ENCODE peak calls at places on chromosome 16, in four cellular contexts. One of them, this sample, is unnamed.

GRCh38 chr16:31842864-31843263 is 30.7 kb upstream of the ZNF267 start:
- DNase-seq in Panc1: no peak
- DNase-seq in HCT116: no peak
- DNase-seq in A549: no peak
- DNase-seq in this sample: no peak

GRCh38 chr16:17395849-17396480 is 74.8 kb downstream of the XYLT1 start:
- DNase-seq in Panc1: no peak
- DNase-seq in HCT116: no peak
- DNase-seq in A549: no peak
- DNase-seq in this sample: no peak

GRCh38 chr16:4613636-4614570 is 785 bp downstream of the UBALD1 start:
- DNase-seq in Panc1: no peak
- DNase-seq in HCT116: no peak
- DNase-seq in A549: no peak
- DNase-seq in this sample: peak

GRCh38 chr16:4798456-4798855 is 3.3 kb downstream of the SMIM22 start:
- DNase-seq in Panc1: no peak
- DNase-seq in HCT116: no peak
- DNase-seq in A549: no peak
- DNase-seq in this sample: no peak

GRCh38 chr16:65415460-65415859 is 293.6 kb upstream of the CDH11 start:
- DNase-seq in Panc1: no peak
- DNase-seq in HCT116: no peak
- DNase-seq in A549: no peak
- DNase-seq in this sample: no peak

GRCh38 chr16:85753976-85754375 is 3.1 kb upstream of the C16orf74 start:
- DNase-seq in Panc1: no peak
- DNase-seq in HCT116: no peak
- DNase-seq in A549: no peak
- DNase-seq in this sample: no peak

GRCh38 chr16:68972008-68972407 is 128.7 kb downstream of the TANGO6 start:
- DNase-seq in Panc1: no peak
- DNase-seq in HCT116: no peak
- DNase-seq in A549: no peak
- DNase-seq in this sample: no peak

GRCh38 chr16:16016388-16016964 is 67.1 kb downstream of the ABCC1 start:
- DNase-seq in Panc1: no peak
- DNase-seq in HCT116: no peak
- DNase-seq in A549: no peak
- DNase-seq in this sample: no peak

GRCh38 chr16:55691771-55692170 is 36.0 kb downstream of the SLC6A2 start:
- DNase-seq in Panc1: no peak
- DNase-seq in HCT116: no peak
- DNase-seq in A549: no peak
- DNase-seq in this sample: no peak

GRCh38 chr16:81645303-81645702 is 133.8 kb upstream of the PLCG2 start:
- DNase-seq in Panc1: no peak
- DNase-seq in HCT116: no peak
- DNase-seq in A549: no peak
- DNase-seq in this sample: no peak

GRCh38 chr16:74296120-74296464 is 522 bp upstream of the PSMD7 start:
- DNase-seq in Panc1: no peak
- DNase-seq in HCT116: no peak
- DNase-seq in A549: no peak
- DNase-seq in this sample: peak

GRCh38 chr16:54936086-54936978 is 5.7 kb downstream of the IRX5 start:
- DNase-seq in Panc1: no peak
- DNase-seq in HCT116: no peak
- DNase-seq in A549: no peak
- DNase-seq in this sample: peak

GRCh38 chr16:68915561-68915960 is 72.2 kb downstream of the TANGO6 start:
- DNase-seq in Panc1: no peak
- DNase-seq in HCT116: no peak
- DNase-seq in A549: no peak
- DNase-seq in this sample: no peak

GRCh38 chr16:67283039-67283825 is 3.9 kb downstream of the PLEKHG4 start:
- DNase-seq in Panc1: no peak
- DNase-seq in HCT116: no peak
- DNase-seq in A549: no peak
- DNase-seq in this sample: no peak

GRCh38 chr16:1222553-1223354 is 2.3 kb downstream of the TPSG1 start:
- DNase-seq in Panc1: no peak
- DNase-seq in HCT116: no peak
- DNase-seq in A549: no peak
- DNase-seq in this sample: no peak
- TF ChIP-seq REST in Panc1: no peak
- TF ChIP-seq REST in HCT116: no peak
- TF ChIP-seq REST in A549: no peak
- TF ChIP-seq REST in this sample: no peak

GRCh38 chr16:830871-831570 is 30.5 kb upstream of the GNG13 start:
- DNase-seq in Panc1: no peak
- DNase-seq in HCT116: no peak
- DNase-seq in A549: no peak
- DNase-seq in this sample: no peak
- H3K27ac ChIP-seq in Panc1: no peak
- H3K27ac ChIP-seq in HCT116: no peak
- H3K27ac ChIP-seq in A549: no peak
- H3K27ac ChIP-seq in this sample: no peak

GRCh38 chr16:80462902-80463301 is 77.9 kb upstream of the DYNLRB2 start:
- DNase-seq in Panc1: no peak
- DNase-seq in HCT116: no peak
- DNase-seq in A549: no peak
- DNase-seq in this sample: no peak
- TF ChIP-seq REST in Panc1: no peak
- TF ChIP-seq REST in HCT116: no peak
- TF ChIP-seq REST in A549: no peak
- TF ChIP-seq REST in this sample: no peak

GRCh38 chr16:28882476-28883180 is 4.3 kb downstream of the ATP2A1 start:
- DNase-seq in Panc1: no peak
- DNase-seq in HCT116: no peak
- DNase-seq in A549: no peak
- DNase-seq in this sample: no peak

GRCh38 chr16:28880955-28881354 is 2.7 kb downstream of the ATP2A1 start:
- DNase-seq in Panc1: no peak
- DNase-seq in HCT116: no peak
- DNase-seq in A549: no peak
- DNase-seq in this sample: no peak

GRCh38 chr16:28879841-28880588 is 1.7 kb downstream of the ATP2A1 start:
- DNase-seq in Panc1: peak
- DNase-seq in HCT116: peak
- DNase-seq in A549: peak
- DNase-seq in this sample: peak

GRCh38 chr16:28879261-28879840 is 1.1 kb downstream of the ATP2A1 start:
- DNase-seq in Panc1: no peak
- DNase-seq in HCT116: no peak
- DNase-seq in A549: no peak
- DNase-seq in this sample: no peak

GRCh38 chr16:28880589-28880915 is 2.3 kb downstream of the ATP2A1 start:
- DNase-seq in Panc1: no peak
- DNase-seq in HCT116: no peak
- DNase-seq in A549: no peak
- DNase-seq in this sample: no peak
- H3K27ac ChIP-seq in Panc1: peak
- H3K27ac ChIP-seq in HCT116: no peak
- H3K27ac ChIP-seq in A549: no peak
- H3K27ac ChIP-seq in this sample: no peak

GRCh38 chr16:26762596-26762995 is 304.1 kb upstream of the C16orf82 start:
- DNase-seq in Panc1: no peak
- DNase-seq in HCT116: no peak
- DNase-seq in A549: no peak
- DNase-seq in this sample: no peak
- TF ChIP-seq REST in Panc1: peak
- TF ChIP-seq REST in HCT116: peak
- TF ChIP-seq REST in A549: peak
- TF ChIP-seq REST in this sample: peak

DNA sequence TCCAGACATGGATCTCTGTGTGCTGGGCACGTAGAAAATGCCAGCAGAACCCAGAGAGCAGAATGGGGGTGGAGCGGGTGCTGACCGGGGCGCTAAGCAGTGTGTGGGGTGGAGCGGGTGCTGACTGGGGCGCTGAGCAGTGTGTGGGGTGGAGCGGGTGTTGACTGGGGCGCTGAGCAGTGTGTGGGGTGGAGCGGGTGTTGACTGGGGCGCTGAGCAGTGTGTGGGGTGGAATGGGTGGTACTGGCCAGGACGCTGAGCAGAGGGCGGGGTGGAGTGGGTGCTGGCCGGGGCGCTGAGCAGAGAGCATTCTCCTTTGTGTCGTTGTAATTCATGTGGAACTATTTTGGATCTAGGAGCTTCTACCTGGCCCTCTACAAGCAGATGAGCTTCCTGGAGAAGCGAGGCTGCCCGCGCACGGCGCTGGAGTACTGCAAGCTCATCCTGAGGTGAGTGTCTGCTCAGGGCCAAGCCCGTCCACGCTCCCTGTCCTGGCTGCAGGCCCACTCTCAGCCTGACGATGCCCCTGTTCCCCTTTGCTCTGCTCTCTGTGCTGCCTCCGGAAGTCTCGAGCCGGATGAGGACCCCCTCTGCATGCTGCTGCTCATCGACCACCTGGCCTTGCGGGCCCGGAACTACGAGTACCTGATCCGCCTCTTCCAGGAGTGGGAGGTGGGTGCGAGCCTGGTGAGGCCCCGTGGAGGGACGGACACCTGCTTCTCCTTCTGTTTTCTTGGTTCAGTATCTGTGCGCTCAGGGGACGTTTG is 20.3 kb upstream of the MC1R start:
- DNase-seq in Panc1: no peak
- DNase-seq in HCT116: no peak
- DNase-seq in A549: no peak
- DNase-seq in this sample: no peak
- H3K27ac ChIP-seq in Panc1: no peak
- H3K27ac ChIP-seq in HCT116: no peak
- H3K27ac ChIP-seq in A549: no peak
- H3K27ac ChIP-seq in this sample: no peak

GRCh38 chr16:86898386-86898785 is 320.0 kb downstream of the FOXL1 start:
- DNase-seq in Panc1: no peak
- DNase-seq in HCT116: no peak
- DNase-seq in A549: no peak
- DNase-seq in this sample: no peak

GRCh38 chr16:86897486-86897885 is 319.1 kb downstream of the FOXL1 start:
- DNase-seq in Panc1: no peak
- DNase-seq in HCT116: no peak
- DNase-seq in A549: no peak
- DNase-seq in this sample: no peak

GRCh38 chr16:86896976-86897375 is 318.6 kb downstream of the FOXL1 start:
- DNase-seq in Panc1: no peak
- DNase-seq in HCT116: no peak
- DNase-seq in A549: no peak
- DNase-seq in this sample: no peak

GRCh38 chr16:86899757-86900156 is 321.4 kb downstream of the FOXL1 start:
- DNase-seq in Panc1: no peak
- DNase-seq in HCT116: no peak
- DNase-seq in A549: no peak
- DNase-seq in this sample: no peak

GRCh38 chr16:86899156-86899555 is 320.8 kb downstream of the FOXL1 start:
- DNase-seq in Panc1: no peak
- DNase-seq in HCT116: no peak
- DNase-seq in A549: no peak
- DNase-seq in this sample: no peak
- TF ChIP-seq REST in Panc1: no peak
- TF ChIP-seq REST in HCT116: no peak
- TF ChIP-seq REST in A549: no peak
- TF ChIP-seq REST in this sample: no peak

GRCh38 chr16:10965440-10966039 is 21.2 kb downstream of the CLEC16A start:
- DNase-seq in Panc1: no peak
- DNase-seq in HCT116: no peak
- DNase-seq in A549: no peak
- DNase-seq in this sample: no peak
- H3K27ac ChIP-seq in Panc1: no peak
- H3K27ac ChIP-seq in HCT116: no peak
- H3K27ac ChIP-seq in A549: no peak
- H3K27ac ChIP-seq in this sample: no peak

GRCh38 chr16:84732674-84733352 is 33.0 kb downstream of the USP10 start:
- DNase-seq in Panc1: no peak
- DNase-seq in HCT116: no peak
- DNase-seq in A549: no peak
- DNase-seq in this sample: no peak
- TF ChIP-seq REST in Panc1: no peak
- TF ChIP-seq REST in HCT116: no peak
- TF ChIP-seq REST in A549: no peak
- TF ChIP-seq REST in this sample: no peak

This sample was measured in HL-60.